ENCODE peak calls at places on chromosomes 1 and 21, in seven cellular contexts. U is erythroblast, Q is PC-3, A is tibial artery, N is A172, B is hepatic stellate cell, P is NB4. O is an unnamed sample.

GRCh38 chr1:78176448-78176847 is 130.7 kb downstream of the GIPC2 start:
- DNase-seq in U (no peak), Q (peak), A (no peak), N (peak), B (peak), P (no peak), O (no peak)

GRCh38 chr1:56526571-56527174 is 52.7 kb downstream of the PLPP3 start:
- DNase-seq in U (no peak), Q (peak), A (no peak), N (no peak), B (no peak), P (no peak), O (no peak)

GRCh38 chr1:36464605-36465393 is 615 bp upstream of the MRPS15 start:
- DNase-seq in U (no peak), Q (no peak), A (no peak), N (no peak), B (no peak), P (peak), O (no peak)

GRCh38 chr1:201104141-201104540 is 8.1 kb downstream of the CACNA1S start:
- DNase-seq in U (no peak), Q (no peak), A (no peak), N (no peak), B (no peak), P (no peak), O (no peak)

GRCh38 chr1:214107322-214108096 is 119.7 kb downstream of the PROX1 start:
- DNase-seq in U (no peak), Q (no peak), A (no peak), N (no peak), B (no peak), P (no peak), O (no peak)

GRCh38 chr1:114695430-114696093 is at the start of gene AMPD1:
- DNase-seq in U (no peak), Q (peak), A (no peak), N (peak), B (no peak), P (no peak), O (no peak)

GRCh38 chr1:218521414-218522169 is 176.5 kb downstream of the TGFB2 start:
- DNase-seq in U (peak), Q (peak), A (peak), N (peak), B (no peak), P (peak), O (no peak)

GRCh38 chr1:88646852-88647645 is 37.0 kb upstream of the PKN2 start:
- DNase-seq in U (peak), Q (no peak), A (no peak), N (no peak), B (no peak), P (peak), O (no peak)

GRCh38 chr1:200445213-200445612 is 35.4 kb upstream of the ZNF281 start:
- DNase-seq in U (no peak), Q (peak), A (no peak), N (peak), B (peak), P (no peak), O (no peak)

GRCh38 chr1:183915634-183916510 is 111.0 kb downstream of the RGL1 start:
- DNase-seq in U (peak), Q (peak), A (peak), N (peak), B (peak), P (peak), O (peak)

GRCh38 chr1:64082459-64082858 is 121.0 kb upstream of the UBE2U start:
- DNase-seq in U (no peak), Q (no peak), A (no peak), N (peak), B (peak), P (peak), O (no peak)

GRCh38 chr1:99472893-99473292 is 173.0 kb upstream of the PALMD start:
- DNase-seq in U (no peak), Q (no peak), A (no peak), N (peak), B (no peak), P (no peak), O (no peak)

GRCh38 chr1:155967410-155968400 is 10.6 kb downstream of the ARHGEF2 start:
- DNase-seq in U (no peak), Q (no peak), A (peak), N (no peak), B (no peak), P (peak), O (no peak)

GRCh38 chr21:35314896-35315582 is 265.9 kb upstream of the RUNX1 start:
- DNase-seq in U (no peak), Q (no peak), A (no peak), N (no peak), B (no peak), P (no peak), O (no peak)

GRCh38 chr1:59186656-59187055 is 110.2 kb upstream of the FGGY start:
- DNase-seq in U (no peak), Q (no peak), A (peak), N (no peak), B (peak), P (no peak), O (no peak)

GRCh38 chr1:76066390-76066789 is 8.2 kb upstream of the ST6GALNAC3 start:
- DNase-seq in U (no peak), Q (peak), A (no peak), N (peak), B (peak), P (no peak), O (no peak)

GRCh38 chr21:35791541-35792335 is 268.6 kb downstream of the SETD4 start:
- DNase-seq in U (no peak), Q (no peak), A (no peak), N (no peak), B (no peak), P (no peak), O (no peak)

GRCh38 chr1:3690282-3691065 is 38.2 kb downstream of the TP73 start:
- DNase-seq in U (no peak), Q (no peak), A (no peak), N (no peak), B (no peak), P (no peak), O (no peak)

O was measured in T-helper 1 cell.